ENCODE peak calls at places on chromosomes 12 and 14, in ten cellular contexts. C is BJ, I is bronchial epithelial cell, F is AG04450, A is HFF-Myc, M is AG09309, Q is fibroblast of the aortic adventitia, J is prostate gland, V is ovary, X is BE2C. R is an unnamed sample.

GRCh38 chr12:2185751-2186341 is 133.1 kb downstream of the CACNA1C start:
- DNase-seq in M (peak; percentile 44), V (no peak), A (peak; percentile 26), I (no peak), C (peak; percentile 60), Q (no peak), F (no peak), X (no peak), J (no peak), R (no peak)

GRCh38 chr12:16112626-16113560 is 164.6 kb downstream of the SLC15A5 start:
- DNase-seq in J (no peak), C (no peak), M (no peak), V (no peak), F (no peak), A (peak; percentile 19), I (no peak), X (peak; percentile 32), Q (peak; percentile 65), R (peak; percentile 11)

GRCh38 chr14:51738754-51739153 is 87.0 kb downstream of the FRMD6 start:
- DNase-seq in J (no peak), C (no peak), V (no peak), Q (no peak), I (no peak), M (no peak), F (no peak), X (peak; percentile 16), A (no peak), R (no peak)

GRCh38 chr12:110585231-110585799 is 2.2 kb upstream of the PPTC7 start:
- DNase-seq in A (no peak), F (no peak), J (peak; percentile 46), X (no peak), Q (peak; percentile 39), V (no peak), C (no peak), M (no peak), I (peak; percentile 71), R (peak; percentile 50)

GRCh38 chr14:64755661-64756265 is 51.5 kb downstream of the PLEKHG3 start:
- DNase-seq in C (peak; percentile 46), A (no peak), Q (peak; percentile 33), M (no peak), J (no peak), I (peak; percentile 95), X (no peak), V (no peak), F (no peak), R (no peak)

GRCh38 chr12:5138845-5139244 is 95.2 kb downstream of the KCNA5 start:
- DNase-seq in A (no peak), J (no peak), V (no peak), Q (peak; percentile 15), M (peak; percentile 29), F (no peak), X (no peak), C (no peak), I (peak; percentile 49), R (peak; percentile 5)

GRCh38 chr12:115004469-115005146 is 320.6 kb upstream of the TBX3 start:
- DNase-seq in M (no peak), C (no peak), V (no peak), I (no peak), A (no peak), Q (no peak), J (peak; percentile 75), F (no peak), X (no peak), R (peak; percentile 57)

GRCh38 chr12:95385246-95385645 is 88.7 kb upstream of the METAP2 start:
- DNase-seq in M (peak; percentile 23), I (peak; percentile 17), F (peak; percentile 18), V (peak; percentile 29), Q (peak; percentile 78), X (no peak), J (peak; percentile 51), C (no peak), A (peak; percentile 7), R (peak; percentile 85)

GRCh38 chr12:12350868-12351463 is 924 bp upstream of the MANSC1 start:
- DNase-seq in I (peak; percentile 80), A (no peak), F (no peak), C (no peak), M (no peak), V (no peak), J (no peak), X (no peak), Q (no peak), R (no peak)

GRCh38 chr12:6958609-6959375 is 7.6 kb downstream of the PTPN6 start:
- DNase-seq in V (no peak), F (no peak), X (no peak), J (no peak), M (no peak), I (no peak), A (no peak), Q (no peak), C (no peak), R (no peak)

GRCh38 chr12:48965447-48965846 is 6.1 kb downstream of the WNT10B start:
- DNase-seq in I (no peak), V (no peak), J (no peak), A (no peak), C (no peak), Q (peak; percentile 52), M (no peak), F (no peak), X (no peak), R (peak; percentile 47)

DNA sequence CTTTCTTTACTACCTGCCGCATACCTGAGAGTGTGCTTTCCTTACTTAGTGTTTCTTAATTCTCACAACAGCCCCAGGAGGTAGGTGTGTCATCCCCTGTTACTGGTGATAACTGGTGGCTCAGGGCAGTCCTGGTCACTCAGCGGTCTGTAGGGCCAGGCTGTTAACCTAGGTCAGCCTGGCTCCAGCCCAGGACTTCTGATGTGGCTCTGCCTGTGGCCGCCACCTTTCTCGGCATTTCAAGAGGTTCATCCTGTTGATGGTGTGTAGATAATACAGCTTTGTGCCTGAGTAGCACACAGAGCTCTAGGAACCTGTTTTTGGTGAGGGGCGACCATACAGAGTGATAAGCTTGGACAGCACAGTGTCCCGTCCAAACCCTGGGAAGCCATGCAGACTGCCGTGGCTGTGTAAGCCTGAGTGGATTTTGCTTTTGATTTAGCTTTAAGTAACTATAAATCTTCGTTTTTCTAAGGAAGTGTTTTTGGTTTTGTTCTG is 11.9 kb upstream of the DNAH10 start:
- DNase-seq in F (no peak), J (no peak), V (no peak), M (no peak), A (no peak), I (no peak), Q (no peak), C (no peak), X (no peak), R (no peak)
- TF ChIP-seq CTCF in F (no peak), J (no peak), V (no peak), M (no peak), A (no peak), I (no peak), Q (no peak), C (no peak), X (no peak), R (no peak)

DNA sequence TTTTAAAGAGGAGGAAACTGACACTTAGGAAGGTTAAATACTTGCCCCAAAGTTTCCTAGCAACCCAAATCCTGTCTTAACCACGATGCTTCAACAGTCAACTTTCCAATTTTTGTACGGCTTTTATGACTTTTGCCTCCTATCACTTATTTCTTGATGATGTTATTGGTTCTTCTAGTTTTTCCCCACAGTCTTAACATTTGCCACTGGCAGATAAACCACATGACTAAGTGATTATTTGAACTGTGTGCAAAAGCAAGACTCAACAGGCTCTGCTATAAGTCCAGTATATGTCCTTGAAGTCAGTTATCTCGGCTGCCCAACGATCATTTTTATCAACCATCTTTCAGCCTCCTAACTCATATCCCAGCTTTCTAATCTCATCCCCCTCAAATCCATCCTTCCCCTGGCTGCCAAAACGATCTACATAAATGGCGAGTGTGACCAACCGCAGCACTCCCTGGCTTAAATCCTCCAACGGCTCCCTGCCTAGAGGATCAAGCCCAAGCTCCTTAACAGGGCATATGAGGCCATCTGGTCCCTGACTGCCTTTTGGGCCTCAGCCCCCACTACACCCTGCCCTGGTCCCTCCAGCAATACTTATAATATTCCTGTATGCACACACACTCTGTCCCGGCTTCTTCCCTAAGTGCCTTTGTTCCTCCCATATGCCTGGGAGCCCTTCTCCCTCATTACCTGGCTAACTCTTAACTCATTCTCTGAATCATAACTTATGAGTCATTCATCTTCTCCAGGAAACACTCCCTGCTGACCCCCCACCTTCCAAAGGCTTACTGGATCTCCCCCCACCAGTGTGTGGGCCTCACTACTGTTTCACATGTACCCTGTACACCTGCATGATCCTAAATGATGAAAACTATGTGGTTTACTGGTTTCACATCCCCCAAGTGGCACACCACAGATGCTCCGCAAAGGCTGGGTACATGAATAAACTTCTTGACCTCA is 8.8 kb downstream of the VPS37B start:
- DNase-seq in X (no peak), V (no peak), C (no peak), Q (no peak), A (no peak), J (no peak), I (peak; percentile 98), F (no peak), M (no peak), R (peak; percentile 53)
- H3K4me3 ChIP-seq in X (no peak overlapping the region), V (no peak overlapping the region), C (no peak overlapping the region), Q (no peak overlapping the region), A (no peak overlapping the region), J (no peak overlapping the region), I (peak overlapping the region; percentile 31), F (no peak overlapping the region), M (no peak overlapping the region), R (no peak overlapping the region)

GRCh38 chr12:67069451-67070306 is 199.5 kb upstream of the CAND1 start:
- DNase-seq in V (peak; percentile 44), J (no peak), F (no peak), I (peak; percentile 49), A (no peak), M (no peak), X (peak; percentile 26), C (no peak), Q (no peak), R (no peak)
- TF ChIP-seq CTCF in V (no peak), J (no peak), F (no peak), I (peak; percentile 33), A (no peak), M (no peak), X (no peak), C (peak; percentile 13), Q (peak; percentile 14), R (no peak)

DNA sequence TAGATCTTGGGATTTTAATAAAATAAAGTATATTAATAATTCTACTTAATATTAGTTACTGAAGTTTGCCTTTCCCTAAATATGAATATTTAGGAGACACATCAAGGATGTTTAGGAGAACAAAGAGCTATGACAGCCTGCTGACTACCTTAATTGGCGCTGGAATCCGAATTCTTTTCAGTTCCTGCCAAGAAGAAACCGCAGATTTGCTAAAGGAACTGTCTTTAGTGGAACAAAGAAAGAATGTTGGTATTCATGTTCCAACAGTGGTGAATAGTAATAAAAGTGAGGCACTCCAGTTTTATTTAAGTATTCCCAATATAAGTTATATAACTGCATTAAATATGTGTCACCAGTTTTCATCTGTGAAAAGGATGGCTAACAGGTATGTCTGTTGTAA is 54.5 kb downstream of the MIS18BP1 start:
- DNase-seq in M (no peak), V (no peak), A (no peak), C (no peak), F (no peak), Q (peak; percentile 64), X (no peak), J (peak; percentile 8), I (peak; percentile 72), R (peak; percentile 59)
- H3K4me3 ChIP-seq in M (no peak overlapping the region), V (no peak overlapping the region), A (no peak overlapping the region), C (no peak overlapping the region), F (no peak overlapping the region), Q (no peak overlapping the region), X (no peak overlapping the region), J (no peak overlapping the region), I (no peak overlapping the region), R (no peak overlapping the region)

R was measured in choroid plexus epithelial cell.